ENCODE peak calls at places on chromosomes 16 and 17, in seven cellular contexts. One of them, this sample, is unnamed.
A peak's percentile ranks its signal among the peaks of the same experiment; 100 is the strongest.

GRCh38 chr17:34379876-34380275 is 16.8 kb upstream of the CCL1 start:
- DNase-seq in GM23248: peak; percentile 9
- DNase-seq in transverse colon: no peak
- DNase-seq in heart right ventricle: no peak
- DNase-seq in neural progenitor cell: no peak
- DNase-seq in fibroblast of lung: no peak
- DNase-seq in mammary epithelial cell: no peak
- DNase-seq in this sample: no peak

GRCh38 chr17:34499576-34499975 is 79.8 kb upstream of the TMEM132E start:
- DNase-seq in GM23248: peak; percentile 40
- DNase-seq in transverse colon: no peak
- DNase-seq in heart right ventricle: no peak
- DNase-seq in neural progenitor cell: peak; percentile 86
- DNase-seq in fibroblast of lung: peak; percentile 9
- DNase-seq in mammary epithelial cell: peak; percentile 11
- DNase-seq in this sample: no peak

GRCh38 chr16:21708533-21709115 is 44.9 kb downstream of the OTOA start:
- DNase-seq in GM23248: peak; percentile 79
- DNase-seq in transverse colon: peak; percentile 85
- DNase-seq in heart right ventricle: peak; percentile 77
- DNase-seq in neural progenitor cell: peak; percentile 85
- DNase-seq in fibroblast of lung: peak; percentile 70
- DNase-seq in mammary epithelial cell: peak; percentile 60
- DNase-seq in this sample: peak; percentile 88

GRCh38 chr16:89020925-89021595 is 44.1 kb upstream of the CBFA2T3 start:
- DNase-seq in GM23248: no peak
- DNase-seq in transverse colon: no peak
- DNase-seq in heart right ventricle: no peak
- DNase-seq in neural progenitor cell: no peak
- DNase-seq in fibroblast of lung: no peak
- DNase-seq in mammary epithelial cell: no peak
- DNase-seq in this sample: no peak

GRCh38 chr17:45225051-45225700 is 3.5 kb downstream of the FMNL1 start:
- DNase-seq in GM23248: no peak
- DNase-seq in transverse colon: no peak
- DNase-seq in heart right ventricle: no peak
- DNase-seq in neural progenitor cell: no peak
- DNase-seq in fibroblast of lung: no peak
- DNase-seq in mammary epithelial cell: peak; percentile 60
- DNase-seq in this sample: no peak

GRCh38 chr16:67801889-67802288 is 4.5 kb downstream of the RANBP10 start:
- DNase-seq in GM23248: no peak
- DNase-seq in transverse colon: no peak
- DNase-seq in heart right ventricle: no peak
- DNase-seq in neural progenitor cell: no peak
- DNase-seq in fibroblast of lung: no peak
- DNase-seq in mammary epithelial cell: no peak
- DNase-seq in this sample: peak; percentile 71

GRCh38 chr17:6064855-6065254 is 5.3 kb upstream of the WSCD1 start:
- DNase-seq in GM23248: no peak
- DNase-seq in transverse colon: no peak
- DNase-seq in heart right ventricle: no peak
- DNase-seq in neural progenitor cell: no peak
- DNase-seq in fibroblast of lung: no peak
- DNase-seq in mammary epithelial cell: no peak
- DNase-seq in this sample: no peak

GRCh38 chr17:65572581-65573282 is 11.3 kb upstream of the AXIN2 start:
- DNase-seq in GM23248: no peak
- DNase-seq in transverse colon: no peak
- DNase-seq in heart right ventricle: no peak
- DNase-seq in neural progenitor cell: peak; percentile 70
- DNase-seq in fibroblast of lung: no peak
- DNase-seq in mammary epithelial cell: no peak
- DNase-seq in this sample: no peak

GRCh38 chr16:66902648-66903543 is 15.8 kb downstream of the CDH16 start:
- DNase-seq in GM23248: no peak
- DNase-seq in transverse colon: no peak
- DNase-seq in heart right ventricle: peak; percentile 76
- DNase-seq in neural progenitor cell: no peak
- DNase-seq in fibroblast of lung: no peak
- DNase-seq in mammary epithelial cell: no peak
- DNase-seq in this sample: no peak

GRCh38 chr17:72931635-72932034 is 160.9 kb downstream of the SLC39A11 start:
- DNase-seq in GM23248: no peak
- DNase-seq in transverse colon: no peak
- DNase-seq in heart right ventricle: no peak
- DNase-seq in neural progenitor cell: no peak
- DNase-seq in fibroblast of lung: no peak
- DNase-seq in mammary epithelial cell: no peak
- DNase-seq in this sample: no peak

GRCh38 chr16:51465026-51465425 is 314.0 kb upstream of the SALL1 start:
- DNase-seq in GM23248: peak; percentile 68
- DNase-seq in transverse colon: no peak
- DNase-seq in heart right ventricle: no peak
- DNase-seq in neural progenitor cell: no peak
- DNase-seq in fibroblast of lung: peak; percentile 36
- DNase-seq in mammary epithelial cell: peak; percentile 3
- DNase-seq in this sample: no peak

GRCh38 chr17:67833946-67834631 is 8.8 kb downstream of the BPTF start:
- DNase-seq in GM23248: no peak
- DNase-seq in transverse colon: no peak
- DNase-seq in heart right ventricle: no peak
- DNase-seq in neural progenitor cell: peak; percentile 37
- DNase-seq in fibroblast of lung: no peak
- DNase-seq in mammary epithelial cell: no peak
- DNase-seq in this sample: no peak

GRCh38 chr16:10846213-10846998 is 27.8 kb upstream of the TVP23A start:
- DNase-seq in GM23248: no peak
- DNase-seq in transverse colon: no peak
- DNase-seq in heart right ventricle: no peak
- DNase-seq in neural progenitor cell: no peak
- DNase-seq in fibroblast of lung: no peak
- DNase-seq in mammary epithelial cell: no peak
- DNase-seq in this sample: no peak

GRCh38 chr17:50908860-50909764 is 43.0 kb upstream of the TOB1 start:
- DNase-seq in GM23248: no peak
- DNase-seq in transverse colon: no peak
- DNase-seq in heart right ventricle: peak; percentile 62
- DNase-seq in neural progenitor cell: peak; percentile 55
- DNase-seq in fibroblast of lung: no peak
- DNase-seq in mammary epithelial cell: no peak
- DNase-seq in this sample: peak; percentile 64

GRCh38 chr17:81925860-81926450 is 1.6 kb downstream of the MAFG start:
- DNase-seq in GM23248: peak; percentile 36
- DNase-seq in transverse colon: no peak
- DNase-seq in heart right ventricle: no peak
- DNase-seq in neural progenitor cell: no peak
- DNase-seq in fibroblast of lung: no peak
- DNase-seq in mammary epithelial cell: no peak
- DNase-seq in this sample: no peak

GRCh38 chr17:65463242-65463641 is 98.2 kb downstream of the AXIN2 start:
- DNase-seq in GM23248: peak; percentile 35
- DNase-seq in transverse colon: no peak
- DNase-seq in heart right ventricle: peak; percentile 50
- DNase-seq in neural progenitor cell: no peak
- DNase-seq in fibroblast of lung: peak; percentile 94
- DNase-seq in mammary epithelial cell: peak; percentile 67
- DNase-seq in this sample: no peak

GRCh38 chr16:74868501-74868900 is 93.9 kb upstream of the FA2H start:
- DNase-seq in GM23248: peak; percentile 53
- DNase-seq in transverse colon: no peak
- DNase-seq in heart right ventricle: peak; percentile 16
- DNase-seq in neural progenitor cell: peak; percentile 61
- DNase-seq in fibroblast of lung: no peak
- DNase-seq in mammary epithelial cell: peak; percentile 60
- DNase-seq in this sample: peak; percentile 22

GRCh38 chr17:78896834-78897638 is 6.0 kb downstream of the CEP295NL start:
- DNase-seq in GM23248: no peak
- DNase-seq in transverse colon: no peak
- DNase-seq in heart right ventricle: no peak
- DNase-seq in neural progenitor cell: no peak
- DNase-seq in fibroblast of lung: no peak
- DNase-seq in mammary epithelial cell: no peak
- DNase-seq in this sample: no peak

GRCh38 chr17:50807675-50808074 is 27.7 kb upstream of the WFIKKN2 start:
- DNase-seq in GM23248: no peak
- DNase-seq in transverse colon: no peak
- DNase-seq in heart right ventricle: no peak
- DNase-seq in neural progenitor cell: no peak
- DNase-seq in fibroblast of lung: no peak
- DNase-seq in mammary epithelial cell: no peak
- DNase-seq in this sample: no peak

GRCh38 chr17:17993366-17993765 is 20.7 kb downstream of the DRC3 start:
- DNase-seq in GM23248: peak; percentile 52
- DNase-seq in transverse colon: no peak
- DNase-seq in heart right ventricle: no peak
- DNase-seq in neural progenitor cell: no peak
- DNase-seq in fibroblast of lung: no peak
- DNase-seq in mammary epithelial cell: no peak
- DNase-seq in this sample: no peak

GRCh38 chr17:17994770-17995169 is 22.1 kb downstream of the DRC3 start:
- DNase-seq in GM23248: peak; percentile 31
- DNase-seq in transverse colon: no peak
- DNase-seq in heart right ventricle: no peak
- DNase-seq in neural progenitor cell: no peak
- DNase-seq in fibroblast of lung: no peak
- DNase-seq in mammary epithelial cell: no peak
- DNase-seq in this sample: no peak

GRCh38 chr17:17994271-17994670 is 21.6 kb downstream of the DRC3 start:
- DNase-seq in GM23248: peak; percentile 37
- DNase-seq in transverse colon: no peak
- DNase-seq in heart right ventricle: peak; percentile 17
- DNase-seq in neural progenitor cell: peak; percentile 82
- DNase-seq in fibroblast of lung: peak; percentile 38
- DNase-seq in mammary epithelial cell: no peak
- DNase-seq in this sample: peak; percentile 29

GRCh38 chr17:17990282-17990681 is 17.6 kb downstream of the DRC3 start:
- DNase-seq in GM23248: peak; percentile 33
- DNase-seq in transverse colon: no peak
- DNase-seq in heart right ventricle: no peak
- DNase-seq in neural progenitor cell: no peak
- DNase-seq in fibroblast of lung: no peak
- DNase-seq in mammary epithelial cell: no peak
- DNase-seq in this sample: no peak

DNA sequence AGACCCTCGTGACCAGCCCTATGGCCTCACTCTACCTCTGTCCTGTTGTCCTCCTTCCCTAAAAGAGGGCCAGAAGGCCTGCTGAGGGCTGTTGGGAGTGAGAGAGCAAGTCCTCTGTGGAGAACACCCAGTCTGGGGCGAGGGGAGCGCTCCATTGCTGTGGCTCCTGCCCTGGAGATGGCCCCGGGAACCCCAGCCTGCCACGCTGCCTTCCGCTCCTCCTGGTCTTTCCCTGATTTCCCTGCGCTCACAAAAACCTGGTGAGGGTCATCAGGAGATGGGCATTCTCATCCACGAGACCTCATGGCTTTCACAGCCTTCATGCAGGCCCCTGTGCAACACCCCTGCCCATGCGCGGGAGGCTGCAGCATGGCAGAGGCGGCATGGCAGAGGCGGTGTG is 21.2 kb downstream of the DRC3 start:
- DNase-seq in GM23248: no peak
- DNase-seq in transverse colon: no peak
- DNase-seq in heart right ventricle: no peak
- DNase-seq in neural progenitor cell: no peak
- DNase-seq in fibroblast of lung: no peak
- DNase-seq in mammary epithelial cell: no peak
- DNase-seq in this sample: no peak
- H3K27ac ChIP-seq in GM23248: no peak overlapping the region
- H3K27ac ChIP-seq in transverse colon: no peak overlapping the region
- H3K27ac ChIP-seq in heart right ventricle: no peak overlapping the region
- H3K27ac ChIP-seq in neural progenitor cell: no peak overlapping the region
- H3K27ac ChIP-seq in fibroblast of lung: no peak overlapping the region
- H3K27ac ChIP-seq in mammary epithelial cell: no peak overlapping the region
- H3K27ac ChIP-seq in this sample: no peak overlapping the region

DNA sequence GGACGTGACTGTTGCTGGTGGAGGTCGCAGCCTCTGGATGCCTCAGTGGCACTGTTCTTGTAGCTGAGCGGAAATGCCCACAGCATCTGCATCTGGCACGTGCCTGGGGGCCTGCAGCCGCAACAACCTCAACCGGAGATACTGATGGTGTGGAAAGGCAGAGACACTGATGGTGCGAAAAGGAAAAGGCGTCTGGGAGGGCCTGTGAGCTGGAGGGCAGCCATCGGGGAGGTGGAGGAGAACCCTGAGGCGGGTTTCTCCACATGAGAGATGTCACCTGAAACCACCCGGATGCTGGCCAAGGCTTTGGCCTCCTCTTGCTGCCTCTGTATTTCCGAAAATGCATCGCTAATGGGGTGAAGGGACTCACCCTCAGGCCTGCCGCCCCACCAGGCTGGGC is 284.8 kb upstream of the WSB1 start:
- DNase-seq in GM23248: no peak
- DNase-seq in transverse colon: no peak
- DNase-seq in heart right ventricle: no peak
- DNase-seq in neural progenitor cell: no peak
- DNase-seq in fibroblast of lung: no peak
- DNase-seq in mammary epithelial cell: no peak
- DNase-seq in this sample: no peak
- H3K4me1 ChIP-seq in GM23248: no peaks in the 10 kb centered on the region
- H3K4me1 ChIP-seq in transverse colon: no peaks in the 10 kb centered on the region
- H3K4me1 ChIP-seq in heart right ventricle: no peaks in the 10 kb centered on the region
- H3K4me1 ChIP-seq in neural progenitor cell: no peaks in the 10 kb centered on the region
- H3K4me1 ChIP-seq in fibroblast of lung: no peaks in the 10 kb centered on the region
- H3K4me1 ChIP-seq in mammary epithelial cell: no peaks in the 10 kb centered on the region
- H3K4me1 ChIP-seq in this sample: no peaks in the 10 kb centered on the region

GRCh38 chr17:44119798-44120197 is 3.6 kb downstream of the HDAC5 start:
- DNase-seq in GM23248: no peak
- DNase-seq in transverse colon: no peak
- DNase-seq in heart right ventricle: no peak
- DNase-seq in neural progenitor cell: no peak
- DNase-seq in fibroblast of lung: no peak
- DNase-seq in mammary epithelial cell: no peak
- DNase-seq in this sample: no peak

GRCh38 chr17:44118427-44119050 is 4.9 kb downstream of the HDAC5 start:
- DNase-seq in GM23248: no peak
- DNase-seq in transverse colon: no peak
- DNase-seq in heart right ventricle: no peak
- DNase-seq in neural progenitor cell: peak; percentile 65
- DNase-seq in fibroblast of lung: no peak
- DNase-seq in mammary epithelial cell: no peak
- DNase-seq in this sample: no peak

GRCh38 chr17:44117351-44117750 is 6.1 kb downstream of the HDAC5 start:
- DNase-seq in GM23248: no peak
- DNase-seq in transverse colon: no peak
- DNase-seq in heart right ventricle: no peak
- DNase-seq in neural progenitor cell: no peak
- DNase-seq in fibroblast of lung: no peak
- DNase-seq in mammary epithelial cell: no peak
- DNase-seq in this sample: no peak

GRCh38 chr17:44121206-44121605 is 2.2 kb downstream of the HDAC5 start:
- DNase-seq in GM23248: no peak
- DNase-seq in transverse colon: no peak
- DNase-seq in heart right ventricle: no peak
- DNase-seq in neural progenitor cell: peak; percentile 68
- DNase-seq in fibroblast of lung: no peak
- DNase-seq in mammary epithelial cell: no peak
- DNase-seq in this sample: no peak

GRCh38 chr17:44119062-44119461 is 4.4 kb downstream of the HDAC5 start:
- DNase-seq in GM23248: no peak
- DNase-seq in transverse colon: no peak
- DNase-seq in heart right ventricle: no peak
- DNase-seq in neural progenitor cell: no peak
- DNase-seq in fibroblast of lung: no peak
- DNase-seq in mammary epithelial cell: no peak
- DNase-seq in this sample: no peak
- H3K27ac ChIP-seq in GM23248: no peak overlapping the region
- H3K27ac ChIP-seq in transverse colon: no peak overlapping the region
- H3K27ac ChIP-seq in heart right ventricle: no peak overlapping the region
- H3K27ac ChIP-seq in neural progenitor cell: no peak overlapping the region
- H3K27ac ChIP-seq in fibroblast of lung: no peak overlapping the region
- H3K27ac ChIP-seq in mammary epithelial cell: no peak overlapping the region
- H3K27ac ChIP-seq in this sample: no peak overlapping the region

GRCh38 chr17:80774146-80774545 is 217.5 kb upstream of the CHMP6 start:
- DNase-seq in GM23248: no peak
- DNase-seq in transverse colon: no peak
- DNase-seq in heart right ventricle: no peak
- DNase-seq in neural progenitor cell: no peak
- DNase-seq in fibroblast of lung: peak; percentile 54
- DNase-seq in mammary epithelial cell: no peak
- DNase-seq in this sample: no peak
- H3K4me1 ChIP-seq in GM23248: peaks cover 8% of the 10 kb centered on the region
- H3K4me1 ChIP-seq in transverse colon: peaks cover 9% of the 10 kb centered on the region
- H3K4me1 ChIP-seq in heart right ventricle: peaks cover 19% of the 10 kb centered on the region
- H3K4me1 ChIP-seq in neural progenitor cell: peaks cover 20% of the 10 kb centered on the region
- H3K4me1 ChIP-seq in fibroblast of lung: peaks cover 4% of the 10 kb centered on the region
- H3K4me1 ChIP-seq in mammary epithelial cell: no peaks in the 10 kb centered on the region
- H3K4me1 ChIP-seq in this sample: no peaks in the 10 kb centered on the region